ENCODE peak calls at places on chromosomes 5 and 9, in nine cellular contexts. U is aorta; E is effector memory CD4-positive, alpha-beta T cell; V is tibial nerve; H is stomach; B is IMR-90; R is adipocyte; T is GM23248; N is A549. Z is an unnamed sample. For H3K4me1, the result is how much of the 10 kb centered on the place peaks cover.

GRCh38 chr9:108552459-108553040 is 303.2 kb downstream of the ACTL7B start:
- DNase-seq in R (no peak), T (no peak), E (no peak), H (peak), V (no peak), U (no peak), N (peak), B (peak), Z (no peak)

GRCh38 chr5:127582723-127583370 is 65.4 kb downstream of the PRRC1 start:
- DNase-seq in U (no peak), R (no peak), T (no peak), V (no peak), E (no peak), B (no peak), N (no peak), H (no peak), Z (no peak)

GRCh38 chr5:52262844-52263243 is 524.9 kb upstream of the ITGA1 start:
- DNase-seq in B (no peak), E (no peak), V (no peak), H (no peak), T (no peak), R (no peak), U (no peak), N (no peak), Z (no peak)

GRCh38 chr5:174837919-174838902 is 113.8 kb downstream of the MSX2 start:
- DNase-seq in H (no peak), N (peak), T (peak), B (peak), E (no peak), U (no peak), V (peak), R (peak), Z (peak)

GRCh38 chr9:128251701-128252100 is 24.1 kb downstream of the GOLGA2 start:
- DNase-seq in V (no peak), E (no peak), H (no peak), U (no peak), T (peak), R (peak), N (no peak), B (no peak), Z (no peak)

GRCh38 chr9:16221350-16221749 is 649.1 kb downstream of the BNC2 start:
- DNase-seq in E (no peak), H (no peak), N (no peak), R (no peak), T (no peak), B (no peak), V (peak), U (no peak), Z (no peak)

GRCh38 chr9:108184941-108185340 is 670.8 kb downstream of the ACTL7B start:
- DNase-seq in U (peak), R (no peak), H (no peak), T (peak), E (no peak), N (no peak), V (no peak), B (peak), Z (no peak)

GRCh38 chr9:107810493-107810931 is 320.9 kb upstream of the KLF4 start:
- DNase-seq in V (no peak), B (peak), R (no peak), U (no peak), T (peak), N (no peak), E (no peak), H (no peak), Z (no peak)

GRCh38 chr9:16460711-16461110 is 409.8 kb downstream of the BNC2 start:
- DNase-seq in R (no peak), B (no peak), T (no peak), E (no peak), N (no peak), U (no peak), H (no peak), V (no peak), Z (no peak)

GRCh38 chr9:124079176-124079925 is 67.8 kb downstream of the LHX2 start:
- DNase-seq in U (no peak), R (peak), E (no peak), T (peak), H (no peak), V (no peak), N (no peak), B (peak), Z (no peak)

GRCh38 chr9:15961217-15961616 is 408.4 kb downstream of the CCDC171 start:
- DNase-seq in H (no peak), V (no peak), T (no peak), U (no peak), B (no peak), R (no peak), N (no peak), E (no peak), Z (no peak)

GRCh38 chr5:126044931-126045565 is 378.2 kb upstream of the GRAMD2B start:
- DNase-seq in H (no peak), R (peak), T (no peak), U (no peak), N (no peak), E (no peak), B (no peak), V (no peak), Z (no peak)

GRCh38 chr9:72315089-72315509 is 49.9 kb downstream of the ZFAND5 start:
- DNase-seq in H (peak), U (peak), B (peak), V (peak), R (peak), N (peak), E (no peak), T (peak), Z (peak)

GRCh38 chr5:137894586-137894985 is 5.3 kb downstream of the PKD2L2 start:
- DNase-seq in N (no peak), V (no peak), U (no peak), H (no peak), T (no peak), R (no peak), B (no peak), E (no peak), Z (no peak)

DNA sequence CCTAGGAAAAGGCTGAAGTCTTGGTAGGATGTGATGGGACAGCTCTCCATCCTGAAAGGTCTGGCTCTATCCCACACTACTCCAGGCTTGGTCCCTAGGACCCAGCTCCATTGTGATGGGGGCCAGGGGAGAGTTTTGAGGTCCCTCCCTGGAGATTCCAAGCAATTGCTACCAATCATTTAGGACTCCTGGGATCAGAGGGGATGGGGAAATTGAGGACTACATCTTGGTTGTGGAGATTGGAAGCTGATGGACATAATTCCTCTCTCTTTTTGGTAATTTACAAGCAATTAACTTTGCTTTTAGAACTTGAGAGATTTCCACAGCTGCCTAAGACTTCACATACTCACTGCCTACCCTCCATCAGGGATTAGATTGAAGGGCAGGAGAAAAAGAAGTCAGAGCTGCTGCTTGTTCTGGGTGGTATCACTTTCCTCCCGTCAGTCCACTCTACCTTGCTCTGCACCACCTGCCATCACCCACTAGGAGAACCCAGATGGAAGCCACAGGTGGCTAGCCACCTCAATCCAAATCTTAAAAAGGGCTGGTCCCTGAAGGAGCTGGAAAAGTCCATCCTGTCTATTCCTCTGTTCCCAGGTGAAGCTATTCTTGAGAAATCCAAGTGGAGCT is 10.6 kb downstream of the IRF1 start:
- DNase-seq in T (no peak), U (no peak), E (no peak), H (no peak), B (no peak), N (no peak), R (no peak), V (no peak), Z (no peak)
- H3K4me1 ChIP-seq in T (under half), U (under half), E (under half), H (under half), B (under half), N (under half), R (under half), V (under half), Z (under half)

DNA sequence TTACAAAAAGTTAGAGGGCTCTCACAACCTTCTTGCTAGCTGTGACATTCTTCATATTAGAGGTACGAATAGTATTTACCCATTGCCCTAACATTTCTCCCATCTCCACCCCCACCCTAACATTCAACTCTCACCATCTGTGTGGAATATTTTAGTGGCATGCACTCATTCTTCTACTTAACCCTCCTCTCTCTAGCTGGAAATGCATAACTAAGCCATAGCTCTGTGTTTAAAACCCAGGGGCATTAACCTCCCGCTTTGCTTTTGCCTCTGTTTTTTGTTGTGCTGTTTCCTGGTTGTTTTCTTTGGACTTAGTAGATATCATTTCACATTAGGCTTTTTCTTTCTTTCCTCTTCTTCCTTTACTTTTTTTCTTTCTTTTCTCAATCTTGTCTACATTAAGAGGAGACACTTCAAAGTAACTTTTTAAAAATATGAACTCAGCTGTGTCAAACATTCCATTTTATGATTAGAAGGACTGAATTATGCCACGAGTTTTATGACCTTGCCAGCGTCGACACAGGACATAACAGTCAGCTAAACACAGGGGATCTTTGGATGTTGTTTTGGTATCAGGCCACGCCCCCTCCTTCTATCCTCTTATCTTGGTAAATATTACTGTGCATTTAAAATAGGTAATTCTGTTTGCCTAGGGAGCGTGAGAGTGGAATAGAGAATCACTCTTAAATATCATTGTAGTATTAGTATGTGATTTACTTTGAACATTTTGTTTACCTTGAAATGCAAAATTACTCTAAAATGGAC is 236.0 kb downstream of the CD180 start:
- DNase-seq in V (no peak), E (no peak), U (no peak), B (peak), H (peak), R (peak), T (peak), N (no peak), Z (no peak)
- H3K4me1 ChIP-seq in V (under half), E (under half), U (under half), B (under half), H (under half), R (under half), T (under half), N (under half), Z (under half)

GRCh38 chr9:134189167-134189474 is 24.8 kb upstream of the RNU6ATAC start:
- DNase-seq in R (peak), U (peak), T (no peak), H (no peak), B (no peak), V (no peak), E (no peak), N (no peak), Z (peak)
- H3K4me1 ChIP-seq in R (under half), U (under half), T (under half), H (under half), B (under half), V (under half), E (under half), N (under half), Z (under half)

GRCh38 chr9:130428096-130428665 is 16.6 kb upstream of the ASS1 start:
- DNase-seq in B (no peak), V (no peak), H (no peak), T (no peak), E (no peak), R (no peak), N (no peak), U (no peak), Z (no peak)
- H3K4me1 ChIP-seq in B (under half), V (under half), H (under half), T (under half), E (under half), R (under half), N (under half), U (under half), Z (under half)

DNA sequence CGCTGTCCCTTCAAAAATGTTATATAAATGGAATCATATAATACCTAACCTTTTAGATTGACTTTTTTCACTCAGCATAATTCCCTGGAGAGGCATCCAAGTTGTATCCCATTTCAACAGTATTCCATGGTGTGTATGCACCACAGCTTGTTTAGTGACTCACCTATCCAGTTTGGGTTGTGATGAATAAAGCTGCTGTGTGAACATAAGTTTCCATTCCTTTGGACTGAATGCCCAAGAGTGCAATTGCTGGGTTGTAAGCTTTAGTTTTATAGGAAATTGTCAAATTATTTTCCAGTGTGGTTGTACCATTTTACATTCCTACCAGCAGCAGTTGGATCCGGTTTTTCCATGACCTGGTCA is 60.8 kb upstream of the TMED7 start:
- DNase-seq in N (no peak), U (no peak), H (no peak), T (peak), B (peak), V (no peak), R (peak), E (no peak), Z (no peak)
- H3K4me1 ChIP-seq in N (under half), U (under half), H (under half), T (under half), B (under half), V (under half), R (under half), E (under half), Z (under half)

Z was measured in tibial artery.